ENCODE peak calls at places on chromosomes 11 and 22, in four cellular contexts. F is activated naive CD4-positive, alpha-beta T cell treated with anti-CD3 and anti-CD28 coated beads, Interleukin-2, amount 10 ng/mL, durations not matched to agents 7 days and 5 days; Q is HT-29; E is Right ventricle myocardium superior. C is an unnamed sample.

GRCh38 chr11:7977251-7977917 is 9.8 kb upstream of the EIF3F start:
- DNase-seq in F (no peak), Q (no peak), E (no peak), C (no peak)

GRCh38 chr11:69295995-69296889 is 2.3 kb downstream of the MYEOV start:
- DNase-seq in F (no peak), Q (peak), E (peak), C (no peak)

GRCh38 chr11:110069158-110069737 is 23.9 kb upstream of the ZC3H12C start:
- DNase-seq in F (no peak), Q (peak), E (peak), C (peak)

GRCh38 chr11:48033918-48034341 is 53.6 kb downstream of the PTPRJ start:
- DNase-seq in F (no peak), Q (no peak), E (no peak), C (no peak)

GRCh38 chr11:75714211-75714610 is 3.4 kb upstream of the MOGAT2 start:
- DNase-seq in F (no peak), Q (no peak), E (no peak), C (no peak)

GRCh38 chr11:116267146-116267545 is 505.6 kb downstream of the BUD13 start:
- DNase-seq in F (no peak), Q (no peak), E (no peak), C (no peak)

GRCh38 chr11:134488512-134488911 is 76.5 kb upstream of the B3GAT1 start:
- DNase-seq in F (no peak), Q (no peak), E (no peak), C (no peak)

GRCh38 chr11:58330861-58331260 is 28.0 kb downstream of the OR5B17 start:
- DNase-seq in F (no peak), Q (no peak), E (no peak), C (no peak)

GRCh38 chr22:46587067-46587471 is 33.1 kb upstream of the GRAMD4 start:
- DNase-seq in F (peak), Q (no peak), E (peak), C (no peak)

GRCh38 chr22:31477329-31477728 is 12.3 kb downstream of the EIF4ENIF1 start:
- DNase-seq in F (no peak), Q (no peak), E (no peak), C (no peak)

GRCh38 chr22:17779286-17780115 is 5.2 kb upstream of the BID start:
- DNase-seq in F (peak), Q (no peak), E (no peak), C (no peak)

GRCh38 chr11:108854366-108854765 is 189.5 kb downstream of the DDX10 start:
- DNase-seq in F (no peak), Q (no peak), E (no peak), C (no peak)

GRCh38 chr11:47797633-47798032 is 30.5 kb upstream of the FNBP4 start:
- DNase-seq in F (peak), Q (no peak), E (no peak), C (no peak)